ENCODE peak calls at places on chromosomes 1 and 21, in ten cellular contexts. One of them, this sample, is unnamed. For H3K4me1, the result is how much of the 10 kb centered on the place peaks cover.

GRCh38 chr1:58881471-58881994 is 97.7 kb upstream of the JUN start:
- DNase-seq in tibial nerve: peak
- DNase-seq in body of pancreas: peak
- DNase-seq in heart left ventricle: peak
- DNase-seq in prostate gland: no peak
- DNase-seq in uterus: no peak
- DNase-seq in ovary: no peak
- DNase-seq in IMR-90: peak
- DNase-seq in HCT116: peak
- DNase-seq in A549: peak
- DNase-seq in this sample: no peak

GRCh38 chr1:156083800-156084790 is 1.8 kb upstream of the MEX3A start:
- DNase-seq in tibial nerve: no peak
- DNase-seq in body of pancreas: no peak
- DNase-seq in heart left ventricle: no peak
- DNase-seq in prostate gland: no peak
- DNase-seq in uterus: no peak
- DNase-seq in ovary: no peak
- DNase-seq in IMR-90: no peak
- DNase-seq in HCT116: no peak
- DNase-seq in A549: no peak
- DNase-seq in this sample: no peak

GRCh38 chr1:36885537-36886441 is 148.5 kb downstream of the GRIK3 start:
- DNase-seq in tibial nerve: no peak
- DNase-seq in body of pancreas: no peak
- DNase-seq in heart left ventricle: no peak
- DNase-seq in prostate gland: peak
- DNase-seq in uterus: no peak
- DNase-seq in ovary: no peak
- DNase-seq in IMR-90: no peak
- DNase-seq in HCT116: no peak
- DNase-seq in A549: no peak
- DNase-seq in this sample: peak

GRCh38 chr1:15290382-15290781 is 43.4 kb downstream of the FHAD1 start:
- DNase-seq in tibial nerve: no peak
- DNase-seq in body of pancreas: no peak
- DNase-seq in heart left ventricle: no peak
- DNase-seq in prostate gland: no peak
- DNase-seq in uterus: no peak
- DNase-seq in ovary: no peak
- DNase-seq in IMR-90: peak
- DNase-seq in HCT116: no peak
- DNase-seq in A549: peak
- DNase-seq in this sample: no peak

GRCh38 chr1:48025076-48025475 is 27.9 kb upstream of the TRABD2B start:
- DNase-seq in tibial nerve: no peak
- DNase-seq in body of pancreas: no peak
- DNase-seq in heart left ventricle: no peak
- DNase-seq in prostate gland: no peak
- DNase-seq in uterus: no peak
- DNase-seq in ovary: no peak
- DNase-seq in IMR-90: no peak
- DNase-seq in HCT116: no peak
- DNase-seq in A549: no peak
- DNase-seq in this sample: no peak

GRCh38 chr1:1799716-1800115 is 21.4 kb upstream of the NADK start:
- DNase-seq in tibial nerve: no peak
- DNase-seq in body of pancreas: no peak
- DNase-seq in heart left ventricle: no peak
- DNase-seq in prostate gland: no peak
- DNase-seq in uterus: no peak
- DNase-seq in ovary: no peak
- DNase-seq in IMR-90: no peak
- DNase-seq in HCT116: no peak
- DNase-seq in A549: no peak
- DNase-seq in this sample: no peak

GRCh38 chr1:77832889-77833288 is 53.4 kb downstream of the MIGA1 start:
- DNase-seq in tibial nerve: no peak
- DNase-seq in body of pancreas: no peak
- DNase-seq in heart left ventricle: peak
- DNase-seq in prostate gland: no peak
- DNase-seq in uterus: no peak
- DNase-seq in ovary: no peak
- DNase-seq in IMR-90: peak
- DNase-seq in HCT116: no peak
- DNase-seq in A549: no peak
- DNase-seq in this sample: no peak

GRCh38 chr1:245825128-245825901 is 670.5 kb downstream of the KIF26B start:
- DNase-seq in tibial nerve: no peak
- DNase-seq in body of pancreas: no peak
- DNase-seq in heart left ventricle: no peak
- DNase-seq in prostate gland: no peak
- DNase-seq in uterus: no peak
- DNase-seq in ovary: no peak
- DNase-seq in IMR-90: peak
- DNase-seq in HCT116: no peak
- DNase-seq in A549: peak
- DNase-seq in this sample: no peak

GRCh38 chr1:77661696-77662095 is 20.8 kb downstream of the ZZZ3 start:
- DNase-seq in tibial nerve: no peak
- DNase-seq in body of pancreas: no peak
- DNase-seq in heart left ventricle: no peak
- DNase-seq in prostate gland: no peak
- DNase-seq in uterus: no peak
- DNase-seq in ovary: no peak
- DNase-seq in IMR-90: no peak
- DNase-seq in HCT116: no peak
- DNase-seq in A549: no peak
- DNase-seq in this sample: no peak

GRCh38 chr1:181711858-181712257 is 228.5 kb downstream of the CACNA1E start:
- DNase-seq in tibial nerve: no peak
- DNase-seq in body of pancreas: no peak
- DNase-seq in heart left ventricle: no peak
- DNase-seq in prostate gland: no peak
- DNase-seq in uterus: no peak
- DNase-seq in ovary: no peak
- DNase-seq in IMR-90: no peak
- DNase-seq in HCT116: no peak
- DNase-seq in A549: no peak
- DNase-seq in this sample: no peak

GRCh38 chr1:110048923-110049601 is 14.6 kb downstream of the STRIP1 start:
- DNase-seq in tibial nerve: no peak
- DNase-seq in body of pancreas: peak
- DNase-seq in heart left ventricle: no peak
- DNase-seq in prostate gland: no peak
- DNase-seq in uterus: no peak
- DNase-seq in ovary: no peak
- DNase-seq in IMR-90: no peak
- DNase-seq in HCT116: no peak
- DNase-seq in A549: no peak
- DNase-seq in this sample: peak

GRCh38 chr1:111441573-111442192 is 7.4 kb downstream of the WDR77 start:
- DNase-seq in tibial nerve: no peak
- DNase-seq in body of pancreas: peak
- DNase-seq in heart left ventricle: no peak
- DNase-seq in prostate gland: no peak
- DNase-seq in uterus: no peak
- DNase-seq in ovary: no peak
- DNase-seq in IMR-90: peak
- DNase-seq in HCT116: no peak
- DNase-seq in A549: peak
- DNase-seq in this sample: peak

GRCh38 chr1:16677552-16678423 is 11.0 kb upstream of the RNU1-3 start:
- DNase-seq in tibial nerve: no peak
- DNase-seq in body of pancreas: peak
- DNase-seq in heart left ventricle: no peak
- DNase-seq in prostate gland: no peak
- DNase-seq in uterus: peak
- DNase-seq in ovary: peak
- DNase-seq in IMR-90: peak
- DNase-seq in HCT116: peak
- DNase-seq in A549: peak
- DNase-seq in this sample: no peak

GRCh38 chr1:228039006-228039481 is 32.2 kb downstream of the WNT3A start:
- DNase-seq in tibial nerve: no peak
- DNase-seq in body of pancreas: no peak
- DNase-seq in heart left ventricle: no peak
- DNase-seq in prostate gland: no peak
- DNase-seq in uterus: no peak
- DNase-seq in ovary: peak
- DNase-seq in IMR-90: no peak
- DNase-seq in HCT116: no peak
- DNase-seq in A549: no peak
- DNase-seq in this sample: no peak

DNA sequence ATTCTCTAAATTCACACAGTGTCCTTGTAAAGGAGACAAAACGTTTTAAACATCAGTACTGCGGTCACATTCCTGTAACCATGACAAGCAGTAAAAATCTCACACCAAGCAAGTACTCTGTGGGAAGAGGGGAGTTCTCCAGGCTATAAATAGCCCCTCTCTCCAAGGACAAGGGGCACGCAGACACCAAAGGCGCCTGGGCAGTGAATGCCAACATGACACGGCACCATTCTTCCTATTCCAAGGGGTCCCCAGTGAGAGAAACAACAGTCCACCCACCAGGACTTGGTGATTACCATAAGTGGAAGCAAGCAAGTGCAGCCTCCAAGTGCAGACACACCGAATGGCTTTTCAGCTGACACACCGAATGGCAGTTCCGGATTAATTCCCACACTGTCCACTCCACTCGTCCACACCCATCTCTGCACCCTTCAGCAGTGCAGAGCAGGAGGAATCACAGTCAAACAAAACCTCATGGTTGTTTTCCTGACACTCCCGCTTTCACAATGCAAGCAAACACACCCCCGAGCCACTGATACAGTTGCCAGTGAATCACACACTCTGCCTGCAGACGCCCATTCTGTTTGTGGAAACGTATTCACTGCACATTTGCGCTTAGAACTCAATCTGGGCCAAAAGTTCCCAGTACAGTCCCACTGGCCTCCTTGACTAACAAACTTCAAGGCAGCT is 1.8 kb downstream of the PTTG1IP start:
- DNase-seq in tibial nerve: no peak
- DNase-seq in body of pancreas: peak
- DNase-seq in heart left ventricle: peak
- DNase-seq in prostate gland: peak
- DNase-seq in uterus: no peak
- DNase-seq in ovary: peak
- DNase-seq in IMR-90: peak
- DNase-seq in HCT116: no peak
- DNase-seq in A549: peak
- DNase-seq in this sample: peak
- H3K27ac ChIP-seq in tibial nerve: peak
- H3K27ac ChIP-seq in body of pancreas: peak
- H3K27ac ChIP-seq in heart left ventricle: peak
- H3K27ac ChIP-seq in prostate gland: peak
- H3K27ac ChIP-seq in uterus: peak
- H3K27ac ChIP-seq in ovary: no peak
- H3K27ac ChIP-seq in IMR-90: peak
- H3K27ac ChIP-seq in HCT116: peak
- H3K27ac ChIP-seq in A549: peak
- H3K27ac ChIP-seq in this sample: peak

GRCh38 chr1:209839875-209840491 is 12.2 kb downstream of the UTP25 start:
- DNase-seq in tibial nerve: no peak
- DNase-seq in body of pancreas: no peak
- DNase-seq in heart left ventricle: no peak
- DNase-seq in prostate gland: no peak
- DNase-seq in uterus: no peak
- DNase-seq in ovary: no peak
- DNase-seq in IMR-90: peak
- DNase-seq in HCT116: peak
- DNase-seq in A549: peak
- DNase-seq in this sample: no peak
- H3K4me1 ChIP-seq in tibial nerve: under half
- H3K4me1 ChIP-seq in body of pancreas: under half
- H3K4me1 ChIP-seq in heart left ventricle: under half
- H3K4me1 ChIP-seq in prostate gland: under half
- H3K4me1 ChIP-seq in uterus: under half
- H3K4me1 ChIP-seq in ovary: under half
- H3K4me1 ChIP-seq in IMR-90: under half
- H3K4me1 ChIP-seq in HCT116: under half
- H3K4me1 ChIP-seq in A549: under half
- H3K4me1 ChIP-seq in this sample: under half

GRCh38 chr1:220875233-220875632 is 4.0 kb upstream of the HLX start:
- DNase-seq in tibial nerve: no peak
- DNase-seq in body of pancreas: no peak
- DNase-seq in heart left ventricle: no peak
- DNase-seq in prostate gland: no peak
- DNase-seq in uterus: no peak
- DNase-seq in ovary: no peak
- DNase-seq in IMR-90: no peak
- DNase-seq in HCT116: no peak
- DNase-seq in A549: no peak
- DNase-seq in this sample: no peak

GRCh38 chr1:220878223-220879081 is 791 bp upstream of the HLX start:
- DNase-seq in tibial nerve: no peak
- DNase-seq in body of pancreas: peak
- DNase-seq in heart left ventricle: peak
- DNase-seq in prostate gland: no peak
- DNase-seq in uterus: no peak
- DNase-seq in ovary: no peak
- DNase-seq in IMR-90: no peak
- DNase-seq in HCT116: no peak
- DNase-seq in A549: no peak
- DNase-seq in this sample: no peak

GRCh38 chr1:220879090-220879508 is at the start of gene HLX:
- DNase-seq in tibial nerve: peak
- DNase-seq in body of pancreas: peak
- DNase-seq in heart left ventricle: peak
- DNase-seq in prostate gland: peak
- DNase-seq in uterus: peak
- DNase-seq in ovary: peak
- DNase-seq in IMR-90: peak
- DNase-seq in HCT116: peak
- DNase-seq in A549: peak
- DNase-seq in this sample: peak

GRCh38 chr1:220877348-220878095 is 1.7 kb upstream of the HLX start:
- DNase-seq in tibial nerve: no peak
- DNase-seq in body of pancreas: no peak
- DNase-seq in heart left ventricle: peak
- DNase-seq in prostate gland: no peak
- DNase-seq in uterus: no peak
- DNase-seq in ovary: no peak
- DNase-seq in IMR-90: no peak
- DNase-seq in HCT116: no peak
- DNase-seq in A549: no peak
- DNase-seq in this sample: no peak

GRCh38 chr1:220876511-220877347 is 2.5 kb upstream of the HLX start:
- DNase-seq in tibial nerve: no peak
- DNase-seq in body of pancreas: peak
- DNase-seq in heart left ventricle: peak
- DNase-seq in prostate gland: no peak
- DNase-seq in uterus: no peak
- DNase-seq in ovary: no peak
- DNase-seq in IMR-90: no peak
- DNase-seq in HCT116: no peak
- DNase-seq in A549: no peak
- DNase-seq in this sample: no peak
- TF ChIP-seq POLR2A in tibial nerve: no peak
- TF ChIP-seq POLR2A in body of pancreas: peak
- TF ChIP-seq POLR2A in heart left ventricle: no peak
- TF ChIP-seq POLR2A in prostate gland: no peak
- TF ChIP-seq POLR2A in uterus: no peak
- TF ChIP-seq POLR2A in ovary: no peak
- TF ChIP-seq POLR2A in IMR-90: no peak
- TF ChIP-seq POLR2A in HCT116: no peak
- TF ChIP-seq POLR2A in A549: no peak
- TF ChIP-seq POLR2A in this sample: no peak

GRCh38 chr1:91650764-91651163 is 150.1 kb downstream of the CDC7 start:
- DNase-seq in tibial nerve: peak
- DNase-seq in body of pancreas: peak
- DNase-seq in heart left ventricle: peak
- DNase-seq in prostate gland: no peak
- DNase-seq in uterus: peak
- DNase-seq in ovary: peak
- DNase-seq in IMR-90: peak
- DNase-seq in HCT116: no peak
- DNase-seq in A549: peak
- DNase-seq in this sample: peak
- H3K27ac ChIP-seq in tibial nerve: peak
- H3K27ac ChIP-seq in body of pancreas: no peak
- H3K27ac ChIP-seq in heart left ventricle: peak
- H3K27ac ChIP-seq in prostate gland: peak
- H3K27ac ChIP-seq in uterus: peak
- H3K27ac ChIP-seq in ovary: peak
- H3K27ac ChIP-seq in IMR-90: peak
- H3K27ac ChIP-seq in HCT116: no peak
- H3K27ac ChIP-seq in A549: peak
- H3K27ac ChIP-seq in this sample: peak